ENCODE peak calls at places on chromosomes 5 and 9, in seven cellular contexts. P is IMR-90, T is mesendoderm, C is H9, S is neuronal stem cell, K is trophoblast cell, D is H1. E is an unnamed sample. For H3K4me1, the result is how much of the 10 kb centered on the place peaks cover.

GRCh38 chr5:34562791-34563190 is 93.3 kb upstream of the RAI14 start:
- DNase-seq in P (no peak), T (no peak), C (no peak), S (no peak), K (peak), D (no peak), E (no peak)

GRCh38 chr5:105903069-105903468 is 1767.7 kb downstream of the EFNA5 start:
- DNase-seq in P (peak), T (no peak), C (no peak), S (no peak), K (no peak), D (no peak), E (no peak)

GRCh38 chr9:129160712-129161533 is 17.1 kb downstream of the IER5L start:
- DNase-seq in P (peak), T (peak), C (no peak), S (no peak), K (peak), D (no peak), E (peak)

GRCh38 chr5:140041492-140042421 is 1.3 kb downstream of the NRG2 start:
- DNase-seq in P (peak), T (peak), C (peak), S (no peak), K (peak), D (no peak), E (peak)

GRCh38 chr5:163434410-163434866 is 3.0 kb upstream of the CCNG1 start:
- DNase-seq in P (peak), T (no peak), C (no peak), S (no peak), K (no peak), D (no peak), E (peak)

GRCh38 chr9:129702563-129702962 is 37.1 kb downstream of the PRRX2 start:
- DNase-seq in P (peak), T (no peak), C (no peak), S (no peak), K (no peak), D (no peak), E (peak)

GRCh38 chr5:135162661-135163265 is 128.7 kb upstream of the PITX1 start:
- DNase-seq in P (peak), T (peak), C (no peak), S (no peak), K (no peak), D (no peak), E (no peak)

GRCh38 chr9:131276891-131277672 is 772 bp upstream of the FAM78A start:
- DNase-seq in P (no peak), T (no peak), C (no peak), S (no peak), K (peak), D (no peak), E (no peak)

GRCh38 chr5:143229426-143229895 is 174.0 kb downstream of the NR3C1 start:
- DNase-seq in P (no peak), T (no peak), C (no peak), S (no peak), K (no peak), D (no peak), E (no peak)

GRCh38 chr9:22088372-22089063 is 79.4 kb upstream of the CDKN2B start:
- DNase-seq in P (no peak), T (no peak), C (no peak), S (no peak), K (no peak), D (no peak), E (no peak)

GRCh38 chr9:134336174-134336705 is 10.0 kb downstream of the RXRA start:
- DNase-seq in P (no peak), T (no peak), C (no peak), S (no peak), K (no peak), D (no peak), E (no peak)

GRCh38 chr9:5958273-5958672 is 57.2 kb downstream of the RANBP6 start:
- DNase-seq in P (no peak), T (no peak), C (no peak), S (no peak), K (no peak), D (no peak), E (no peak)

GRCh38 chr5:138967806-138968448 is 92.8 kb upstream of the LRRTM2 start:
- DNase-seq in P (peak), T (no peak), C (no peak), S (no peak), K (no peak), D (no peak), E (peak)

GRCh38 chr5:77311217-77311571 is 100.7 kb downstream of the PDE8B start:
- DNase-seq in P (peak), T (no peak), C (no peak), S (no peak), K (no peak), D (no peak), E (peak)

GRCh38 chr9:7828344-7828743 is 28.8 kb upstream of the DMAC1 start:
- DNase-seq in P (no peak), T (no peak), C (no peak), S (no peak), K (no peak), D (no peak), E (no peak)

GRCh38 chr5:61667523-61668229 is 335.6 kb downstream of the ZSWIM6 start:
- DNase-seq in P (no peak), T (no peak), C (no peak), S (no peak), K (no peak), D (no peak), E (no peak)

GRCh38 chr5:176881816-176882565 is 17.2 kb downstream of the HK3 start:
- DNase-seq in P (no peak), T (no peak), C (no peak), S (no peak), K (no peak), D (no peak), E (no peak)

GRCh38 chr9:136283291-136284235 is 20.3 kb downstream of the CCDC187 start:
- DNase-seq in P (peak), T (peak), C (peak), S (peak), K (peak), D (peak), E (peak)

GRCh38 chr9:108776920-108777650 is 78.7 kb downstream of the ACTL7B start:
- DNase-seq in P (peak), T (peak), C (no peak), S (no peak), K (no peak), D (no peak), E (peak)

GRCh38 chr5:7878381-7878873 is 9.5 kb downstream of the MTRR start:
- DNase-seq in P (peak), T (no peak), C (no peak), S (no peak), K (no peak), D (no peak), E (no peak)

GRCh38 chr9:134163374-134164196 is 779 bp downstream of the RNU6ATAC start:
- DNase-seq in P (peak), T (peak), C (peak), S (peak), K (peak), D (no peak), E (no peak)

GRCh38 chr5:77174526-77174925 is 36.0 kb upstream of the PDE8B start:
- DNase-seq in P (no peak), T (no peak), C (no peak), S (no peak), K (no peak), D (no peak), E (no peak)

GRCh38 chr9:128333368-128333969 is 6.9 kb upstream of the SLC27A4 start:
- DNase-seq in P (no peak), T (no peak), C (no peak), S (no peak), K (no peak), D (no peak), E (no peak)

GRCh38 chr9:87518702-87519335 is 21.2 kb downstream of the DAPK1 start:
- DNase-seq in P (no peak), T (no peak), C (no peak), S (no peak), K (no peak), D (no peak), E (no peak)

GRCh38 chr5:128040927-128041326 is 42.6 kb upstream of the SLC12A2 start:
- DNase-seq in P (no peak), T (no peak), C (no peak), S (no peak), K (no peak), D (no peak), E (no peak)

GRCh38 chr5:150461231-150461630 is 11.7 kb upstream of the RPS14 start:
- DNase-seq in P (no peak), T (peak), C (no peak), S (no peak), K (no peak), D (no peak), E (no peak)

GRCh38 chr9:16726718-16727451 is 143.6 kb downstream of the BNC2 start:
- DNase-seq in P (peak), T (peak), C (peak), S (peak), K (peak), D (no peak), E (peak)

GRCh38 chr5:81838307-81838906 is 87.5 kb upstream of the SSBP2 start:
- DNase-seq in P (peak), T (peak), C (peak), S (no peak), K (no peak), D (no peak), E (peak)

GRCh38 chr9:2688636-2689035 is 28.7 kb upstream of the KCNV2 start:
- DNase-seq in P (no peak), T (no peak), C (no peak), S (no peak), K (no peak), D (no peak), E (no peak)

GRCh38 chr5:128538249-128539037 is 398 bp upstream of the FBN2 start:
- DNase-seq in P (peak), T (peak), C (peak), S (peak), K (peak), D (peak), E (peak)

GRCh38 chr9:136410500-136411287 is at the start of the genes ENTR1 and PMPCA:
- DNase-seq in P (peak), T (peak), C (peak), S (peak), K (peak), D (no peak), E (peak)

GRCh38 chr5:134874831-134875655 is 872 bp downstream of the TXNDC15 start:
- DNase-seq in P (peak), T (peak), C (peak), S (no peak), K (peak), D (no peak), E (peak)

GRCh38 chr5:171874210-171874609 is 88.6 kb downstream of the SMIM23 start:
- DNase-seq in P (peak), T (no peak), C (no peak), S (no peak), K (no peak), D (no peak), E (peak)

GRCh38 chr5:137347865-137348264 is 151.3 kb downstream of the SPOCK1 start:
- DNase-seq in P (no peak), T (no peak), C (no peak), S (no peak), K (no peak), D (no peak), E (no peak)

GRCh38 chr5:112275671-112276070 is 143.4 kb downstream of the EPB41L4A start:
- DNase-seq in P (no peak), T (no peak), C (no peak), S (no peak), K (no peak), D (no peak), E (no peak)

GRCh38 chr5:96876292-96876850 is at the start of gene ERAP2:
- DNase-seq in P (peak), T (peak), C (no peak), S (no peak), K (no peak), D (no peak), E (peak)

GRCh38 chr5:73496984-73497457 is 1.2 kb upstream of the BTF3 start:
- DNase-seq in P (peak), T (peak), C (no peak), S (no peak), K (no peak), D (no peak), E (peak)

GRCh38 chr5:90747175-90747574 is 188.6 kb downstream of the ADGRV1 start:
- DNase-seq in P (no peak), T (no peak), C (no peak), S (no peak), K (no peak), D (no peak), E (no peak)

GRCh38 chr5:37839441-37840035 is 303 bp downstream of the GDNF start:
- DNase-seq in P (peak), T (peak), C (no peak), S (no peak), K (peak), D (no peak), E (peak)

GRCh38 chr5:37840036-37840909 is at the start of gene GDNF:
- DNase-seq in P (peak), T (peak), C (peak), S (no peak), K (peak), D (no peak), E (peak)

GRCh38 chr5:37838152-37838932 is 1.5 kb downstream of the GDNF start:
- DNase-seq in P (peak), T (peak), C (peak), S (no peak), K (no peak), D (no peak), E (peak)

GRCh38 chr5:37837101-37838032 is 2.5 kb downstream of the GDNF start:
- DNase-seq in P (peak), T (peak), C (peak), S (peak), K (peak), D (no peak), E (peak)

DNA sequence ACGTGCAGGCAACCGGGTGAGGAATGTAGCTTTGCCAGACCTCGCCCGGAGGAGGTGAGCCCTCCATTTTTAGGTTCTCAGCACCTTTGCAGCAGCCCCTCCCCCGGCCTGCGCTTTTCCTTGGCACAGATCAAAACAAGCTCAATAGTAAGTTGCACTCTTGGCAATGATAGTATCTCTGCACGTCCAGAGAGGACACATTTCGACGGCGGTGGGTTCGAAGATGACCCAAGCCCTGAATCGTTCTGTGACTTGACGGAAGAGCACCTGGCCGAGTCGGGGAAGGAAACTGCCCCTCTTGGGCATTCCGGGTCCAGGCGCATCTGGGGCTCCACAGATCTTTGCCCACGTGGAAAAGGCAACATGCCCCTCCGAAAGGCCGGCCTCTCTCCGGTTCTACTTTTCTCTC is 904 bp downstream of the GDNF start:
- DNase-seq in P (no peak), T (peak), C (peak), S (no peak), K (no peak), D (no peak), E (no peak)
- H3K9ac ChIP-seq in P (no peak), T (no peak), C (no peak), S (no peak), K (peak), D (no peak), E (peak)

GRCh38 chr5:115751176-115751575 is 65.3 kb downstream of the CDO1 start:
- DNase-seq in P (no peak), T (no peak), C (no peak), S (no peak), K (peak), D (no peak), E (no peak)

GRCh38 chr5:115749016-115749415 is 67.4 kb downstream of the CDO1 start:
- DNase-seq in P (no peak), T (no peak), C (no peak), S (no peak), K (no peak), D (no peak), E (no peak)
- H3K4me1 ChIP-seq in P (under half), T (under half), C (under half), S (under half), K (under half), D (under half), E (under half)

GRCh38 chr9:125243792-125244260 is 2.7 kb upstream of the HSPA5 start:
- DNase-seq in P (no peak), T (no peak), C (no peak), S (no peak), K (no peak), D (no peak), E (no peak)
- H2BK5ac ChIP-seq in P (peak), T (no peak), C (no peak), S (no peak), K (no peak), D (no peak), E (peak)

DNA sequence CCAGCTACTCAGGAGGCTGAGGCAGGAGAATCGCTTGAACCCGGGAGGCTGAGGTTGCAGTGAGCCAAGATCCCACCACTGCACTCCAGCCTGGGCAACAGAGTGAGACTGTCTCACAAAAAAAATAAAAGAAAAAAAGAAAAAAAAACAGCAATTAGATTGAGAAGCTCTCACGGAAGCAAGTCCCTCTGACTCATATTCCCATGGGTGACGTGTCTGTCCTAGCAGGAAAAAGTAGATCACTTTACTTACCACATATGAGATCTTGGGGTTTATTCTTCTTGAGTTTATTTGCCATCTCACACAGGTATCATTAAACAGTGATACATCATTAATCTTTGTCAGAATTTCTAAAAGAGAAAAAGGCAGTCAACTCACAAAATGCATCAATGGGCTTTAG is 62.6 kb downstream of the SUSD1 start:
- DNase-seq in P (peak), T (no peak), C (no peak), S (no peak), K (peak), D (no peak), E (peak)
- H3K9ac ChIP-seq in P (no peak), T (no peak), C (no peak), S (no peak), K (no peak), D (no peak), E (no peak)

GRCh38 chr5:14157494-14157782 is 14.3 kb downstream of the TRIO start:
- DNase-seq in P (no peak), T (no peak), C (no peak), S (no peak), K (no peak), D (no peak), E (no peak)

GRCh38 chr5:14156611-14157493 is 13.7 kb downstream of the TRIO start:
- DNase-seq in P (peak), T (peak), C (no peak), S (no peak), K (peak), D (no peak), E (peak)

GRCh38 chr5:14160116-14160515 is 17.0 kb downstream of the TRIO start:
- DNase-seq in P (no peak), T (no peak), C (no peak), S (no peak), K (no peak), D (no peak), E (no peak)

GRCh38 chr5:14161825-14162556 is 18.8 kb downstream of the TRIO start:
- DNase-seq in P (no peak), T (no peak), C (no peak), S (no peak), K (no peak), D (no peak), E (no peak)

DNA sequence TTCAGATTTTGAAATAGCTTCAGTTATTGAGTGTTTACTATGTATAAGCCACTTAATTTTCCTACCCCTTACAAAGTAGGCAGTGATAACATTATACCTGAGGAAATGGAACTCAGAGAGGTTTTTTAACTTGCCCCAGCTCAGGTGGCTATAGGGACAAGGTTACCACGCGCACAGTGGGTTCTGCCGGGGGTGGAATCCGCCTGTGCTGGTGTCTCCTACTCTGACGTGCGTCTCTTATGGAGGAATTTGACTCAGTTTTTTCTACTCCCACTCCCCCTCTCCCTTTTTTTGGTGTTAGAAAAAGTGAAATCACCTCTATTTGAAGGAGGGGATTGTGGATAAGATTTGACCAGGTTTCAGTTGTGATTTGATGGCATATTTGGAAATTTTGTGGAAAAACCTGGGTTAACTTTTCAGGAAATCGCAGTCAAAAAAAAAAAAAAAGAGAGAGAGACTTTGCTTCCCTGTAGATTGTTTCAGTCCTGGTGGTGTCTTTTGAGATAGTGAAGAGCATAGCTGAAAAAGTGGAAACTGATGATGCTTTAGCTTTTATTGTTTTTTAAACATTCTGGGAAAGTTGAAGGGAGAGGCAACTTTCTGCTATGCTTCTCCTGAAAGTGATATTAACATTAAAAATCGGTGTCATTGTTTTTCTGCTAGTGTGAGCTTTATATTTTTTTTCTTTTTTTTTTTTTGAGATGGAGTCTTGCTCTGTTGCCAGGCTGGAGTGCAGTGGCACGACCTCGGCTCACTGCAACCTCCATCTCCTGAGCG is 15.9 kb downstream of the TRIO start:
- DNase-seq in P (no peak), T (no peak), C (no peak), S (no peak), K (no peak), D (no peak), E (no peak)
- H3K4me1 ChIP-seq in P (under half), T (under half), C (under half), S (under half), K (under half), D (under half), E (under half)

E was measured in mesenchymal stem cell.